ENCODE peak calls at places on chromosomes 7 and 10, in nine cellular contexts. A, H, K, D, W, O, P, F and T are unnamed samples.
A peak's percentile ranks its signal among the peaks of the same experiment; 100 is the strongest.

GRCh38 chr10:65032867-65033769 is 1511.9 kb downstream of the REEP3 start:
- DNase-seq in F (no peak), K (no peak), W (no peak), D (no peak), P (no peak), O (peak; percentile 29), H (no peak), A (no peak), T (no peak)

GRCh38 chr7:2708547-2709310 is 20.7 kb downstream of the AMZ1 start:
- DNase-seq in H (no peak), O (no peak), A (no peak), P (no peak), D (no peak), W (no peak), F (no peak), K (no peak), T (no peak)

GRCh38 chr10:16585103-16585502 is 63.4 kb upstream of the C1QL3 start:
- DNase-seq in W (no peak), D (no peak), F (no peak), H (no peak), P (no peak), A (no peak), K (peak; percentile 29), O (no peak), T (no peak)

GRCh38 chr7:80018941-80019808 is 115.5 kb upstream of the GNAI1 start:
- DNase-seq in O (peak; percentile 56), H (peak; percentile 28), P (no peak), K (peak; percentile 59), D (peak; percentile 33), F (peak; percentile 59), W (peak; percentile 80), A (peak; percentile 49), T (peak; percentile 66)

GRCh38 chr10:86091216-86091615 is 275.4 kb downstream of the GRID1 start:
- DNase-seq in P (no peak), D (no peak), F (no peak), H (no peak), W (no peak), A (no peak), K (no peak), O (no peak), T (no peak)

GRCh38 chr7:45649560-45650346 is 75.6 kb downstream of the ADCY1 start:
- DNase-seq in K (no peak), W (no peak), O (no peak), H (no peak), D (no peak), P (no peak), A (no peak), F (no peak), T (no peak)

GRCh38 chr10:124324856-124325657 is 93.7 kb downstream of the OAT start:
- DNase-seq in W (no peak), F (no peak), H (no peak), K (no peak), A (no peak), O (no peak), D (peak; percentile 34), P (no peak), T (no peak)

GRCh38 chr7:77406421-77406820 is 9.7 kb downstream of the GSAP start:
- DNase-seq in D (no peak), F (no peak), O (no peak), P (no peak), W (no peak), K (no peak), H (no peak), A (no peak), T (no peak)

GRCh38 chr10:58322835-58323209 is 12.0 kb upstream of the UBE2D1 start:
- DNase-seq in H (no peak), K (no peak), F (no peak), D (no peak), W (no peak), A (no peak), P (no peak), O (no peak), T (no peak)

GRCh38 chr7:86814980-86815379 is 171.3 kb downstream of the GRM3 start:
- DNase-seq in P (no peak), W (peak; percentile 25), O (peak; percentile 38), A (peak; percentile 6), F (peak; percentile 40), D (peak; percentile 1), K (peak; percentile 14), H (peak; percentile 17), T (peak; percentile 11)

GRCh38 chr10:128526793-128527375 is 400.7 kb upstream of the MKI67 start:
- DNase-seq in O (no peak), W (peak; percentile 62), K (no peak), F (no peak), D (no peak), A (no peak), P (no peak), H (no peak), T (no peak)
- TF ChIP-seq CTCF in O (no peak), W (no peak), K (no peak), F (no peak), D (no peak), A (no peak), P (no peak), H (no peak), T (no peak)

DNA sequence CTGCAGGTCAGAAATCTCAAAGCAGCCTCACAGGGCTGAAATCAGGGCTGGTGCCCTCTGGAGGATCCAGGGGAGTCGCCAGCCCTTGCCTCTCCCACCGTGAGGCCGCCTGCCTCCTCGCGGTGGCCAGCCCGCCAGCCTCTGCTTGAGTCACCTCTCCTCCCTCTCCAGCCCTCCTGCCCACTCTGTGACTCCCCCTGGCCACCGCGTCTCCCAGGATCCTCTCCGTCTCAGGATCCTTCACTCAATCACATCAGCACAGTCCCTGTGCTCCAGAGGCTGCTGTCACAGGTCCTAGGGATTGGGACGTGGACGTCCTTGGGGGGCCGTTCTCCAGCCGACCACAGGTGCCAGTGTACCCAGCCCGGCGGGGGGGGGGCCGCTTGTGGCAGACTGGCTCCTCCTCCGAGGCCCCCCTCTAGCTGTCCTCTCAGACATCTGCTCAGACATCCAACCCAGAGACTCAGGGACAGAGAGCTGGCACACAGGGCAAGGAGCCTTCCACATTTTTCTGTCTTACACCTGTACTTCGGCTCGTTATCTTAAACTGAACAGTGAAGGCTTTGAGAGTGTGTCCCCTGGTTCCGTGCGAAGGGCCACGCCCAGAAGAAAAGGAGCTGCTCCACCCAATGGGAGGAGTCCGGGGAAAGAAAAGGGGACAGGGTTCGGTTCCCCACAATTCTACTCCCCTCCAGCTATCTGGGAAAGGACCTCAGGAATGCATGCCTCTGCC is 9.4 kb upstream of the PPP2R2D start:
- DNase-seq in K (no peak), D (peak; percentile 61), A (no peak), F (peak; percentile 46), O (no peak), H (peak; percentile 76), W (peak; percentile 50), P (no peak), T (no peak)
- TF ChIP-seq CTCF in K (no peak), D (no peak), A (peak; percentile 50), F (peak; percentile 18), O (no peak), H (peak; percentile 20), W (peak; percentile 9), P (no peak), T (no peak)

GRCh38 chr7:151124205-151124880 is 38.1 kb downstream of the AGAP3 start:
- DNase-seq in H (no peak), P (no peak), W (no peak), O (no peak), A (no peak), K (no peak), F (no peak), D (no peak), T (no peak)
- TF ChIP-seq CTCF in H (no peak), P (no peak), W (no peak), O (no peak), A (no peak), K (no peak), F (no peak), D (no peak), T (peak; percentile 13)

GRCh38 chr7:28360739-28361138 is 51.6 kb upstream of the CREB5 start:
- DNase-seq in F (no peak), O (peak; percentile 22), A (no peak), D (peak; percentile 19), K (no peak), P (no peak), W (no peak), H (no peak), T (no peak)
- TF ChIP-seq CTCF in F (no peak), O (no peak), A (no peak), D (no peak), K (peak; percentile 21), P (no peak), W (no peak), H (no peak), T (no peak)

GRCh38 chr10:32059472-32059871 is 3.2 kb upstream of the KIF5B start:
- DNase-seq in D (no peak), K (no peak), H (no peak), P (no peak), F (no peak), A (no peak), W (no peak), O (no peak), T (no peak)

GRCh38 chr10:32055478-32056135 is 618 bp downstream of the KIF5B start:
- DNase-seq in D (peak; percentile 72), O (peak; percentile 30), H (peak; percentile 81), K (peak; percentile 73), F (peak; percentile 65), W (peak; percentile 88), P (peak; percentile 83), A (peak; percentile 44), T (peak; percentile 63)

GRCh38 chr10:32057041-32057372 is 782 bp upstream of the KIF5B start:
- DNase-seq in D (no peak), P (no peak), O (no peak), H (no peak), F (no peak), A (no peak), K (no peak), W (no peak), T (no peak)

GRCh38 chr10:32054087-32054486 is 2.1 kb downstream of the KIF5B start:
- DNase-seq in A (peak; percentile 32), P (no peak), K (no peak), H (no peak), O (peak; percentile 50), D (no peak), W (no peak), F (peak; percentile 15), T (no peak)

GRCh38 chr10:32056136-32057040 is at the start of gene KIF5B:
- DNase-seq in D (peak; percentile 94), F (peak; percentile 90), W (peak; percentile 92), H (peak; percentile 90), A (peak; percentile 64), P (peak; percentile 97), K (peak; percentile 96), O (peak; percentile 80), T (peak; percentile 91)
- TF ChIP-seq CTCF in D (no peak), F (no peak), W (no peak), H (no peak), A (no peak), P (no peak), K (no peak), O (no peak), T (no peak)